ENCODE peak calls at places on chromosomes 7 and 10, in six cellular contexts. I, S, L, T, U and Y are unnamed samples.
A peak's percentile ranks its signal among the peaks of the same experiment; 100 is the strongest.

GRCh38 chr7:110539216-110539615 is 551.7 kb upstream of the LRRN3 start:
- DNase-seq in S (no peak), I (no peak), T (no peak), U (no peak), L (no peak), Y (no peak)

GRCh38 chr7:102061981-102062390 is 224.7 kb upstream of the SH2B2 start:
- DNase-seq in T (no peak), S (no peak), U (no peak), I (no peak), L (no peak), Y (no peak)

GRCh38 chr7:25361388-25361787 is 133.1 kb upstream of the NPVF start:
- DNase-seq in I (no peak), L (no peak), T (no peak), U (no peak), S (no peak), Y (no peak)

GRCh38 chr7:23268746-23269145 is 22.2 kb downstream of the GPNMB start:
- DNase-seq in T (no peak), I (no peak), U (no peak), L (no peak), S (no peak), Y (no peak)

GRCh38 chr10:6840766-6841165 is 260.7 kb upstream of the PRKCQ start:
- DNase-seq in S (no peak), I (no peak), U (no peak), L (no peak), T (no peak), Y (no peak)

GRCh38 chr7:1709281-1709680 is 39.2 kb downstream of the ELFN1 start:
- DNase-seq in S (no peak), U (no peak), I (peak; percentile 15), L (no peak), T (no peak), Y (no peak)

GRCh38 chr10:80168111-80168511 is 35.6 kb downstream of the PLAC9 start:
- DNase-seq in L (peak; percentile 65), S (no peak), T (no peak), I (peak; percentile 39), U (no peak), Y (no peak)

GRCh38 chr7:130721486-130722277 is 12.3 kb downstream of the KLF14 start:
- DNase-seq in L (peak; percentile 36), T (no peak), I (peak; percentile 76), S (peak; percentile 70), U (no peak), Y (peak; percentile 81)

GRCh38 chr10:77386833-77387232 is 250.8 kb downstream of the KCNMA1 start:
- DNase-seq in L (no peak), U (no peak), I (no peak), T (no peak), S (no peak), Y (no peak)

GRCh38 chr7:2711895-2712675 is 24.1 kb downstream of the AMZ1 start:
- DNase-seq in L (no peak), T (no peak), U (peak; percentile 86), S (no peak), I (peak; percentile 81), Y (no peak)

GRCh38 chr7:34034728-34035127 is 129.4 kb downstream of the BMPER start:
- DNase-seq in S (no peak), I (no peak), T (no peak), L (no peak), U (no peak), Y (no peak)

GRCh38 chr10:103765981-103766380 is 89.4 kb downstream of the SH3PXD2A start:
- DNase-seq in S (no peak), U (no peak), L (no peak), I (peak; percentile 92), T (no peak), Y (no peak)

DNA sequence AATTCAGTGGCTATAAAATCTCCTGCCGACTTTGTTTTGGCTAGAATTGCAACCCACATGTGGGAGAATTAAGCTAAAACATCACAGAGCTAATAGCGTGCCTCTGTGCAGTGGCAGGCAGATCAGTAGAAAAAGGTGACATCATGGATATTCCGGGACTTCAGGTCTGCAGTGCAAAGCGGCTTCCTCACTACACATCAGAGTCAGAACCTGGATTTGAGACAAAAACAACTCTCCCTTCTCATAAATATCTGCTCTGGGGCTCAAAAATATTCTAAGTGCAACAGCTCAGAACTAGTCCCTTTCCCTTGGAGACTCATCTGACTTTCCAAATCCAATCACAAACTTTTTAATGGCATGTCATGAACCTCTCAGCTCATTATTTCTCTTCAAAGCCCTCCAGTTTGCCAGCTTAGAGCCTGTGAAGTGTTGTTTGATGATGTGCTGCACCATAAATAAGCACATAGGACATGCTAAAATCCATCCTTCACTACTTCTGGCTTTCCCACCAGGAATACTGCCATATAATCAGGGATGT is 337.1 kb downstream of the RNLS start:
- DNase-seq in S (no peak), L (no peak), I (no peak), T (no peak), U (no peak), Y (no peak)
- TF ChIP-seq POLR2AphosphoS5 in S (no peak), L (peak; percentile 27), I (no peak), T (no peak), U (no peak), Y (no peak)

GRCh38 chr7:29636009-29636351 is 72.3 kb downstream of the PRR15 start:
- DNase-seq in U (no peak), S (no peak), T (no peak), I (no peak), L (no peak), Y (no peak)
- TF ChIP-seq CTCF in U (no peak), S (no peak), T (no peak), I (no peak), L (no peak), Y (peak; percentile 9)

GRCh38 chr7:41047789-41048191 is 655.1 kb downstream of the INHBA start:
- DNase-seq in T (no peak), S (no peak), I (no peak), U (peak; percentile 18), L (no peak), Y (no peak)
- TF ChIP-seq POLR2AphosphoS5 in T (no peak), S (no peak), I (no peak), U (no peak), L (no peak), Y (no peak)

DNA sequence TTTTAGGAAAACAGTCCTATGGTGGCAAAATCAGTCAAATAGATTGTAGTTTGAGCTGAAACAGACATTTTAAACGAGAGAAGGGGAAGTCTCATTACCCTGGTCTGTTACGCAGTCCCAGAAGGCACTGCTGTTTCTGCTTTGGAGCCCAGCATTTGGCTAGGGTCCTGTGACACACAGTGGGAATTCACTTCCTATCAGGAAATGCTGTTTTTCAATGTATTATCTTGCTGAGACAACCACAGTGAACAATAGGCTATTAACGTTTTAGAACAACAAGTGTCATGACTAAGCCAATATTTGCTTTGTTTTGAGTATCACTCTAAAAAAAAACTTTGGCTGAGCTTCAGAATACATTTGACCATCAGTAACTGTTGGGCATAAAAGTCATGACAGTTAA is 74.1 kb downstream of the ADD3 start:
- DNase-seq in U (no peak), L (no peak), S (no peak), I (no peak), T (no peak), Y (peak; percentile 31)
- TF ChIP-seq CTCF in U (no peak), L (no peak), S (no peak), I (no peak), T (no peak), Y (no peak)

GRCh38 chr10:11388996-11389395 is 222.5 kb downstream of the USP6NL start:
- DNase-seq in T (no peak), S (no peak), I (no peak), L (no peak), U (peak; percentile 39), Y (no peak)
- TF ChIP-seq POLR2AphosphoS5 in T (no peak), S (no peak), I (no peak), L (no peak), U (no peak), Y (no peak)

GRCh38 chr10:88117869-88118632 is 254.6 kb downstream of the PTEN start:
- DNase-seq in S (peak; percentile 10), U (no peak), T (no peak), I (no peak), L (no peak), Y (peak; percentile 53)
- TF ChIP-seq CTCF in S (peak; percentile 37), U (no peak), T (no peak), I (no peak), L (no peak), Y (peak; percentile 57)

DNA sequence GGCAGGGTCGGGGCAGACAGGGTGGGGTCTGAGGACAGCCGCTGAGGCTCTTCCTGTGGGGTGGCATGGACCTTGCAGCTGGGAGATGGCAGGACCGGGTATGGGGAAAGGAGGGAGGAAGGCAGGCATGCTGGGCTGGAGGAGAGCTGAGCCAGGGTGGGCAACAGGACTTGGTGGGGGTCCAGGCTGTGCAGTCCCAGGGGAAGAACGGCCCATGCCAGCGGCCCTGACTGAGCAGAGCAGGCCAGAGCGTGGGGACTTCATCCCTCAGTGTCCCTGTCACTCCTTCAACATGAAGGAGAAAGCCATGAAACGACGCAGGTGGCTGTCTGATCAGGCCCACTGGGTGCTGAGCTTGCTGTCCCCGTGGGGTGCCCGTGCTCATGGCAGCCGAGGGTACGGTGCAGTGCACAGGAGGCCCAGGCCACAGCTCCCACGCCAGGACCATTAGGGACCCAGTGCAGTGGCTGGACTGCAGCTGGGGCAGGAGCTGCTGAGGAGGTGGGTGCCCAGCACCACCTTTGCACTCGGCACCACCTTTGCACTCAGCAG is 519.6 kb downstream of the PTPRN2 start:
- DNase-seq in U (no peak), T (no peak), S (no peak), L (no peak), I (peak; percentile 67), Y (no peak)
- TF ChIP-seq POLR2AphosphoS5 in U (no peak), T (no peak), S (no peak), L (no peak), I (no peak), Y (no peak)

DNA sequence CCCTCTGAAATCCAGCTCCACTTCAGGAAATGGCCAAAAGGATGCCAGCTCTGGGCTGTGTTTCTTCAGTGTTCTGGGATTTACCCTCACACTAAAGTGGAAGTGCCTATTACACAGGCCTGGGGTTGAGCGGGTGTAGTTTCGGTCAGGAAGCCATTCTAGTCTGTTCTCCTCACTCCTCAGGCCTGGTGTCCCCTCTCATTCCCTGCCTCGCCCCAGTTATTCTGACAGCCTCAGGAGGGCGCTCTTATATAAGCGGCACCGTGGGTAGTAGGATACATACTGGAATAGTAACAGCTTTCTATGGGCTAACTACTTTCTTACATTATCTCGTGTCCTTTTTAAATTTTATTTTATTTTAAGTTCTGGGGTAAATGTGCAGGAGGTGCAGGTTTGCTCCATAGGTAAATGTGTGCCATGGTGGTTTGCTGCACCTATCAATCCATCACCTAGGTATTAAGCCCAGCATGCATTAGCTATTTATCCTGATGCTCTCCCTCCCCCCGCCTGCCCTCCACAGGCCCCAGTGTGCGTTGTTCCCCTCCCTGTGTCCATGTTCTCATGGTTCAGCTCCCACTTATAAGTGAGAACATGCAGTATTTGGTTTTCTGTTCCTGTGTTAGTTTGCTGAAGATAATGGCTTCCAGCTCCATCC is 12.2 kb upstream of the LGI1 start:
- DNase-seq in I (no peak), L (no peak), S (no peak), U (no peak), T (no peak), Y (peak; percentile 90)
- TF ChIP-seq CTCF in I (no peak), L (peak; percentile 19), S (peak; percentile 79), U (no peak), T (no peak), Y (peak; percentile 96)